ENCODE peak calls at places on chromosomes 5 and 9, in eight cellular contexts. N is GM23338, T is IMR-90, E is right lobe of liver, C is OCI-LY7, Z is astrocyte of the spinal cord, Y is fibroblast of the aortic adventitia, J is Peyer's patch. Q is an unnamed sample.

GRCh38 chr9:16425572-16425971 is 444.9 kb downstream of the BNC2 start:
- DNase-seq in N (no peak), T (peak), E (no peak), C (no peak), Z (peak), Y (peak), J (no peak), Q (peak)

GRCh38 chr9:36207016-36207415 is 16.3 kb downstream of the CLTA start:
- DNase-seq in N (no peak), T (peak), E (no peak), C (no peak), Z (peak), Y (no peak), J (no peak), Q (peak)

GRCh38 chr9:96617439-96618185 is 2.0 kb downstream of the CDC14B start:
- DNase-seq in N (peak), T (no peak), E (peak), C (no peak), Z (no peak), Y (no peak), J (no peak), Q (no peak)

GRCh38 chr5:144680711-144681110 is 510.0 kb downstream of the KCTD16 start:
- DNase-seq in N (no peak), T (no peak), E (no peak), C (no peak), Z (no peak), Y (no peak), J (no peak), Q (no peak)

GRCh38 chr5:111169269-111169668 is 54.9 kb upstream of the CAMK4 start:
- DNase-seq in N (peak), T (no peak), E (no peak), C (no peak), Z (no peak), Y (no peak), J (no peak), Q (no peak)

GRCh38 chr9:91420471-91421021 is 3.1 kb downstream of the NFIL3 start:
- DNase-seq in N (no peak), T (peak), E (no peak), C (no peak), Z (peak), Y (peak), J (no peak), Q (peak)

GRCh38 chr5:79107020-79107796 is 4.4 kb upstream of the BHMT start:
- DNase-seq in N (no peak), T (peak), E (no peak), C (no peak), Z (no peak), Y (peak), J (no peak), Q (peak)

GRCh38 chr9:136617746-136618577 is 44.8 kb upstream of the EGFL7 start:
- DNase-seq in N (no peak), T (no peak), E (peak), C (peak), Z (no peak), Y (no peak), J (peak), Q (no peak)

GRCh38 chr5:35354751-35355150 is 124.5 kb upstream of the PRLR start:
- DNase-seq in N (no peak), T (no peak), E (no peak), C (no peak), Z (no peak), Y (no peak), J (no peak), Q (no peak)

GRCh38 chr5:174358276-174358675 is 312.8 kb downstream of the NSG2 start:
- DNase-seq in N (no peak), T (no peak), E (no peak), C (no peak), Z (no peak), Y (no peak), J (no peak), Q (no peak)

GRCh38 chr9:20441166-20441565 is 181.1 kb downstream of the MLLT3 start:
- DNase-seq in N (no peak), T (no peak), E (no peak), C (no peak), Z (no peak), Y (no peak), J (no peak), Q (no peak)

GRCh38 chr5:12095808-12096281 is 191.6 kb upstream of the CTNND2 start:
- DNase-seq in N (no peak), T (no peak), E (no peak), C (no peak), Z (peak), Y (no peak), J (no peak), Q (no peak)

GRCh38 chr5:178074266-178074952 is 38.9 kb upstream of the N4BP3 start:
- DNase-seq in N (no peak), T (no peak), E (no peak), C (peak), Z (peak), Y (no peak), J (no peak), Q (peak)

GRCh38 chr5:148387325-148387724 is 3.6 kb downstream of the FBXO38 start:
- DNase-seq in N (no peak), T (peak), E (no peak), C (no peak), Z (peak), Y (peak), J (no peak), Q (peak)

GRCh38 chr9:123749580-123750202 is 180.2 kb downstream of the DENND1A start:
- DNase-seq in N (peak), T (peak), E (no peak), C (peak), Z (no peak), Y (no peak), J (no peak), Q (peak)

GRCh38 chr9:137297060-137297664 is 4.9 kb downstream of the NRARP start:
- DNase-seq in N (no peak), T (no peak), E (no peak), C (peak), Z (no peak), Y (no peak), J (no peak), Q (no peak)

GRCh38 chr9:112925058-112925641 is 34.5 kb upstream of the SLC46A2 start:
- DNase-seq in N (peak), T (peak), E (no peak), C (no peak), Z (peak), Y (peak), J (peak), Q (peak)

GRCh38 chr9:128412120-128412790 is 8.4 kb upstream of the CERCAM start:
- DNase-seq in N (peak), T (peak), E (no peak), C (peak), Z (peak), Y (peak), J (peak), Q (peak)

GRCh38 chr5:32222723-32223470 is 48.8 kb upstream of the GOLPH3 start:
- DNase-seq in N (no peak), T (peak), E (no peak), C (no peak), Z (no peak), Y (no peak), J (no peak), Q (no peak)

GRCh38 chr5:119059740-119060255 is 11.1 kb upstream of the DMXL1 start:
- DNase-seq in N (no peak), T (no peak), E (no peak), C (no peak), Z (no peak), Y (no peak), J (no peak), Q (no peak)

GRCh38 chr5:126369995-126370731 is 53.0 kb upstream of the GRAMD2B start:
- DNase-seq in N (peak), T (peak), E (peak), C (no peak), Z (peak), Y (no peak), J (no peak), Q (peak)

GRCh38 chr9:127979333-127980055 is 1.3 kb downstream of the EEIG1 start:
- DNase-seq in N (peak), T (peak), E (peak), C (peak), Z (peak), Y (peak), J (peak), Q (peak)

GRCh38 chr5:34410411-34411139 is 245.6 kb upstream of the RAI14 start:
- DNase-seq in N (peak), T (no peak), E (no peak), C (no peak), Z (peak), Y (peak), J (no peak), Q (peak)

GRCh38 chr5:32231241-32231640 is 57.1 kb upstream of the GOLPH3 start:
- DNase-seq in N (no peak), T (no peak), E (peak), C (no peak), Z (no peak), Y (no peak), J (no peak), Q (no peak)

GRCh38 chr5:149452665-149453617 is 73.8 kb upstream of the IL17B start:
- DNase-seq in N (peak), T (peak), E (no peak), C (no peak), Z (peak), Y (peak), J (no peak), Q (peak)

GRCh38 chr5:1192971-1193590 is 8.3 kb upstream of the SLC6A19 start:
- DNase-seq in N (no peak), T (no peak), E (no peak), C (no peak), Z (no peak), Y (no peak), J (no peak), Q (no peak)

GRCh38 chr5:180643191-180643851 is 6.1 kb downstream of the FLT4 start:
- DNase-seq in N (no peak), T (no peak), E (no peak), C (no peak), Z (no peak), Y (no peak), J (peak), Q (no peak)

GRCh38 chr5:142683885-142684505 is 1.9 kb downstream of the FGF1 start:
- DNase-seq in N (no peak), T (no peak), E (no peak), C (no peak), Z (no peak), Y (no peak), J (no peak), Q (no peak)
- H3K4me3 ChIP-seq in N (peak), T (no peak), E (no peak), C (no peak), Z (no peak), Y (no peak), J (no peak), Q (no peak)

GRCh38 chr5:136058031-136058971 is 29.5 kb downstream of the TGFBI start:
- DNase-seq in N (peak), T (peak), E (peak), C (no peak), Z (peak), Y (peak), J (peak), Q (peak)
- TF ChIP-seq CTCF in N (peak), T (peak), E (peak), C (peak), Z (peak), Y (peak), J (no peak), Q (peak)

GRCh38 chr9:72155282-72155677 is 6.0 kb downstream of the GDA start:
- DNase-seq in N (no peak), T (no peak), E (no peak), C (no peak), Z (no peak), Y (no peak), J (peak), Q (no peak)
- H3K4me3 ChIP-seq in N (no peak), T (no peak), E (no peak), C (no peak), Z (no peak), Y (no peak), J (no peak), Q (no peak)

DNA sequence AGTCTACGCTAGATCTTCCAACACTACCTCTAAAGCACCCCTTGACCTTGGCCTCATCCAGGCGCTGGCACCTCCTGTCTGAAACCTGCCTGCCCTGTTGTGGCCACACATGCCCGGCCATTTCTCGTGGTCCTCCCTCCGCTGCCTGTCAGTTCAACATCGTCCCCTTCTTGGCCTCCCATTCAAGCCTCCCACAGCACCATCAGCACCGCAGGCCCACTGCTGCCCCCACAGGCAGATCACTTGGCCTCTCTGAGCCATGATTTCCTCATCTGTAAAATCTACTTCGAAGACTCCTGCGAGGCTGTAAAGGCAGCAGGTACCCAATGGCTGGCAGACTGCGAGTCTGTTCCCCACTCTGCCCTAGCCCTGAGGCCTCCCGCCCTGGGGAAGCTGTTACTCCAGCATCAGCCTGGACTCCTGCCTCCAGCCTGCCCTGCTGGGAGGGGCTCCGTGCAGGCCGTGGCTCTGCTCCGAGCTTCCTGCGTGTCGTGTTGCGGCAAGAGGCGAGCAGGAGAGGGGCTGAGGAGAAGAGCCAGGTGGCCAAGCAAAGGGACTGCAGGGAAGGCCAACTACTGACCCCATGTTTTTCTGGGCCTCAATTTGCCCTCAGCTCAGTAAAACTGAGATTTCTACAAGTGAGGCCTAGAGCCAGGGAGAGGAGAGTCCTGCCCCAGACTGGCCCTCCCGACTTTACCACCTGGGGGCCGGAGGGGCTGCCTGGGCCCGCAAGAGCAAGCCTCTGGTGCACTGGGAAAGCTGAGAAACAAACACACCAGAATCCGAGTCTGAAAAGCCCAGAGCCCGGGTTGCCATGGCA is 70.5 kb upstream of the LRRTM2 start:
- DNase-seq in N (peak), T (no peak), E (no peak), C (no peak), Z (no peak), Y (no peak), J (peak), Q (no peak)
- TF ChIP-seq CTCF in N (peak), T (no peak), E (no peak), C (peak), Z (peak), Y (no peak), J (no peak), Q (peak)

Q was measured in choroid plexus epithelial cell.